ENCODE peak calls at places on chromosome 13, in nine cellular contexts. One of them, this sample, is unnamed. For H3K36me3 and H3K79me2, the result is how much of the 10 kb centered on the place peaks cover.

GRCh38 chr13:108830916-108831315 is 201.5 kb downstream of the MYO16 start:
- DNase-seq in neural progenitor cell: no peak
- DNase-seq in PC-3: peak
- DNase-seq in SK-N-SH: no peak
- DNase-seq in GM23338: no peak
- DNase-seq in GM23248: no peak
- DNase-seq in OCI-LY7: no peak
- DNase-seq in hepatocyte: no peak
- DNase-seq in HCT116: no peak
- DNase-seq in this sample: no peak

GRCh38 chr13:40275636-40276035 is 390.8 kb downstream of the FOXO1 start:
- DNase-seq in neural progenitor cell: no peak
- DNase-seq in PC-3: peak
- DNase-seq in SK-N-SH: no peak
- DNase-seq in GM23338: no peak
- DNase-seq in GM23248: peak
- DNase-seq in OCI-LY7: no peak
- DNase-seq in hepatocyte: no peak
- DNase-seq in HCT116: no peak
- DNase-seq in this sample: no peak

GRCh38 chr13:97352815-97353214 is 81.2 kb upstream of the RAP2A start:
- DNase-seq in neural progenitor cell: no peak
- DNase-seq in PC-3: no peak
- DNase-seq in SK-N-SH: no peak
- DNase-seq in GM23338: no peak
- DNase-seq in GM23248: peak
- DNase-seq in OCI-LY7: no peak
- DNase-seq in hepatocyte: no peak
- DNase-seq in HCT116: no peak
- DNase-seq in this sample: no peak

GRCh38 chr13:93857126-93857525 is 622.4 kb downstream of the DCT start:
- DNase-seq in neural progenitor cell: no peak
- DNase-seq in PC-3: no peak
- DNase-seq in SK-N-SH: no peak
- DNase-seq in GM23338: no peak
- DNase-seq in GM23248: peak
- DNase-seq in OCI-LY7: no peak
- DNase-seq in hepatocyte: no peak
- DNase-seq in HCT116: no peak
- DNase-seq in this sample: no peak

GRCh38 chr13:31765441-31765840 is 26.1 kb downstream of the RXFP2 start:
- DNase-seq in neural progenitor cell: no peak
- DNase-seq in PC-3: no peak
- DNase-seq in SK-N-SH: no peak
- DNase-seq in GM23338: no peak
- DNase-seq in GM23248: peak
- DNase-seq in OCI-LY7: no peak
- DNase-seq in hepatocyte: no peak
- DNase-seq in HCT116: no peak
- DNase-seq in this sample: no peak

GRCh38 chr13:32036131-32036695 is 4.6 kb downstream of the FRY start:
- DNase-seq in neural progenitor cell: no peak
- DNase-seq in PC-3: no peak
- DNase-seq in SK-N-SH: no peak
- DNase-seq in GM23338: no peak
- DNase-seq in GM23248: no peak
- DNase-seq in OCI-LY7: no peak
- DNase-seq in hepatocyte: no peak
- DNase-seq in HCT116: no peak
- DNase-seq in this sample: no peak

GRCh38 chr13:104318121-104318520 is 1251.9 kb upstream of the SLC10A2 start:
- DNase-seq in neural progenitor cell: peak
- DNase-seq in PC-3: peak
- DNase-seq in SK-N-SH: peak
- DNase-seq in GM23338: peak
- DNase-seq in GM23248: no peak
- DNase-seq in OCI-LY7: no peak
- DNase-seq in hepatocyte: peak
- DNase-seq in HCT116: peak
- DNase-seq in this sample: peak

GRCh38 chr13:20492641-20493040 is 33.0 kb downstream of the CRYL1 start:
- DNase-seq in neural progenitor cell: peak
- DNase-seq in PC-3: peak
- DNase-seq in SK-N-SH: no peak
- DNase-seq in GM23338: peak
- DNase-seq in GM23248: peak
- DNase-seq in OCI-LY7: peak
- DNase-seq in hepatocyte: peak
- DNase-seq in HCT116: peak
- DNase-seq in this sample: no peak

GRCh38 chr13:99986751-99987150 is 5.2 kb downstream of the ZIC2 start:
- DNase-seq in neural progenitor cell: peak
- DNase-seq in PC-3: no peak
- DNase-seq in SK-N-SH: no peak
- DNase-seq in GM23338: peak
- DNase-seq in GM23248: no peak
- DNase-seq in OCI-LY7: no peak
- DNase-seq in hepatocyte: no peak
- DNase-seq in HCT116: no peak
- DNase-seq in this sample: no peak

GRCh38 chr13:94858856-94859811 is 146.8 kb upstream of the SOX21 start:
- DNase-seq in neural progenitor cell: peak
- DNase-seq in PC-3: no peak
- DNase-seq in SK-N-SH: no peak
- DNase-seq in GM23338: peak
- DNase-seq in GM23248: no peak
- DNase-seq in OCI-LY7: no peak
- DNase-seq in hepatocyte: peak
- DNase-seq in HCT116: no peak
- DNase-seq in this sample: no peak

GRCh38 chr13:97339019-97339988 is 94.7 kb upstream of the RAP2A start:
- DNase-seq in neural progenitor cell: no peak
- DNase-seq in PC-3: no peak
- DNase-seq in SK-N-SH: no peak
- DNase-seq in GM23338: no peak
- DNase-seq in GM23248: peak
- DNase-seq in OCI-LY7: no peak
- DNase-seq in hepatocyte: peak
- DNase-seq in HCT116: no peak
- DNase-seq in this sample: no peak

GRCh38 chr13:70249332-70250064 is 141.2 kb upstream of the KLHL1 start:
- DNase-seq in neural progenitor cell: peak
- DNase-seq in PC-3: peak
- DNase-seq in SK-N-SH: no peak
- DNase-seq in GM23338: peak
- DNase-seq in GM23248: no peak
- DNase-seq in OCI-LY7: no peak
- DNase-seq in hepatocyte: peak
- DNase-seq in HCT116: peak
- DNase-seq in this sample: no peak

GRCh38 chr13:47845981-47846380 is 155.1 kb downstream of the SUCLA2 start:
- DNase-seq in neural progenitor cell: no peak
- DNase-seq in PC-3: no peak
- DNase-seq in SK-N-SH: no peak
- DNase-seq in GM23338: no peak
- DNase-seq in GM23248: no peak
- DNase-seq in OCI-LY7: no peak
- DNase-seq in hepatocyte: no peak
- DNase-seq in HCT116: no peak
- DNase-seq in this sample: no peak

GRCh38 chr13:28059214-28059613 is 41.2 kb downstream of the FLT3 start:
- DNase-seq in neural progenitor cell: peak
- DNase-seq in PC-3: peak
- DNase-seq in SK-N-SH: peak
- DNase-seq in GM23338: peak
- DNase-seq in GM23248: peak
- DNase-seq in OCI-LY7: peak
- DNase-seq in hepatocyte: peak
- DNase-seq in HCT116: peak
- DNase-seq in this sample: peak

GRCh38 chr13:70255406-70255991 is 147.2 kb upstream of the KLHL1 start:
- DNase-seq in neural progenitor cell: no peak
- DNase-seq in PC-3: no peak
- DNase-seq in SK-N-SH: no peak
- DNase-seq in GM23338: no peak
- DNase-seq in GM23248: no peak
- DNase-seq in OCI-LY7: no peak
- DNase-seq in hepatocyte: no peak
- DNase-seq in HCT116: no peak
- DNase-seq in this sample: no peak

GRCh38 chr13:32116210-32116609 is 84.6 kb downstream of the FRY start:
- DNase-seq in neural progenitor cell: no peak
- DNase-seq in PC-3: no peak
- DNase-seq in SK-N-SH: no peak
- DNase-seq in GM23338: no peak
- DNase-seq in GM23248: no peak
- DNase-seq in OCI-LY7: no peak
- DNase-seq in hepatocyte: no peak
- DNase-seq in HCT116: no peak
- DNase-seq in this sample: no peak

GRCh38 chr13:101098873-101099272 is 317.4 kb downstream of the NALCN start:
- DNase-seq in neural progenitor cell: no peak
- DNase-seq in PC-3: no peak
- DNase-seq in SK-N-SH: no peak
- DNase-seq in GM23338: no peak
- DNase-seq in GM23248: no peak
- DNase-seq in OCI-LY7: no peak
- DNase-seq in hepatocyte: no peak
- DNase-seq in HCT116: no peak
- DNase-seq in this sample: no peak

GRCh38 chr13:96822900-96823299 is 171.4 kb downstream of the OXGR1 start:
- DNase-seq in neural progenitor cell: peak
- DNase-seq in PC-3: peak
- DNase-seq in SK-N-SH: peak
- DNase-seq in GM23338: peak
- DNase-seq in GM23248: peak
- DNase-seq in OCI-LY7: peak
- DNase-seq in hepatocyte: peak
- DNase-seq in HCT116: peak
- DNase-seq in this sample: peak

GRCh38 chr13:23859455-23859854 is 29.7 kb downstream of the MIPEP start:
- DNase-seq in neural progenitor cell: no peak
- DNase-seq in PC-3: peak
- DNase-seq in SK-N-SH: no peak
- DNase-seq in GM23338: no peak
- DNase-seq in GM23248: no peak
- DNase-seq in OCI-LY7: no peak
- DNase-seq in hepatocyte: no peak
- DNase-seq in HCT116: no peak
- DNase-seq in this sample: no peak

GRCh38 chr13:41299316-41300094 is 11.6 kb upstream of the NAA16 start:
- DNase-seq in neural progenitor cell: no peak
- DNase-seq in PC-3: no peak
- DNase-seq in SK-N-SH: no peak
- DNase-seq in GM23338: no peak
- DNase-seq in GM23248: no peak
- DNase-seq in OCI-LY7: no peak
- DNase-seq in hepatocyte: no peak
- DNase-seq in HCT116: no peak
- DNase-seq in this sample: peak

GRCh38 chr13:52459668-52460067 is 4.4 kb downstream of the CKAP2 start:
- DNase-seq in neural progenitor cell: no peak
- DNase-seq in PC-3: peak
- DNase-seq in SK-N-SH: no peak
- DNase-seq in GM23338: no peak
- DNase-seq in GM23248: peak
- DNase-seq in OCI-LY7: no peak
- DNase-seq in hepatocyte: no peak
- DNase-seq in HCT116: no peak
- DNase-seq in this sample: no peak
- H3K36me3 ChIP-seq in neural progenitor cell: under half
- H3K36me3 ChIP-seq in PC-3: under half
- H3K36me3 ChIP-seq in SK-N-SH: under half
- H3K36me3 ChIP-seq in GM23338: under half
- H3K36me3 ChIP-seq in GM23248: under half
- H3K36me3 ChIP-seq in OCI-LY7: half or more
- H3K36me3 ChIP-seq in hepatocyte: under half
- H3K36me3 ChIP-seq in HCT116: half or more
- H3K36me3 ChIP-seq in this sample: under half

DNA sequence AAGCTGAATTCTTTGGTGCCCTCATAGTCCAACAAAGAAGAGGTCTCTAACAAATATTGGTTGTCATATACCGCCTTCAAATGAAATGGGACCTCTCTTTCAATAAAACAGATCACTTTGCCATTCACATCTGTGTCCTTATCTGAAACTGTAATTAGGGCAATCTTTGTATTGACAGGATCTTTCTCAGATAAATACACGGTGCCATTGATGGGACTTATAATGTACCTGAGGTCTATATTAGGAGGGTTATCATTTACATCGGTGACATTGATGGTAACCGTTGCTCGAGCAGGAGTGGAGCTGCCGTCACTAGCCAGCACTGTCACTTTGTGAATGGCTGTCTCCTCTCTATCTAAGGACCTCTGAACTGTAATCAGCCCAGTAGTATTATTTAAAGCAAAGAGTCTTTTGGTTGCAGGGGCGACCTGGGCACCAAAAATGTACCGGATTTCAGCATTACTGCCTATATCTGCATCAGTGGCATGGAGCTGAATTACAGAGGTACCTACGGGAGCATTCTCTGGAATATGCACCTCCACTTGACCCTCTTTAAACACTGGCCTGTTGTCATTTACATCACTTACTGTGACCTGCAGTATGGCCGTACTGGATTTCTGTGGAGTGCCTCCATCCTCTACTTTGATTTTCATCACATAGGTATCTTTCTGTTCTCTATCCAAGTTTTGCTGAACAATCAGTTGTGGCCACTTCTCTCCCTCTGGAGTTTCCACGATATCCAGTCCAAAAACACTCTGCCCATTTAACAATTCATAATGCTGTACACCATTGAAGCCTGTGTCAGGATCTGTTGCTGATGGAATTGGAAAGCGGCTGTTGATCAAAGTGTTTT is 2.8 kb downstream of the PCDH9 start:
- DNase-seq in neural progenitor cell: no peak
- DNase-seq in PC-3: no peak
- DNase-seq in SK-N-SH: no peak
- DNase-seq in GM23338: no peak
- DNase-seq in GM23248: no peak
- DNase-seq in OCI-LY7: no peak
- DNase-seq in hepatocyte: no peak
- DNase-seq in HCT116: no peak
- DNase-seq in this sample: no peak
- H3K79me2 ChIP-seq in neural progenitor cell: under half
- H3K79me2 ChIP-seq in PC-3: under half
- H3K79me2 ChIP-seq in SK-N-SH: under half
- H3K79me2 ChIP-seq in GM23338: under half
- H3K79me2 ChIP-seq in GM23248: under half
- H3K79me2 ChIP-seq in OCI-LY7: half or more
- H3K79me2 ChIP-seq in hepatocyte: under half
- H3K79me2 ChIP-seq in HCT116: under half
- H3K79me2 ChIP-seq in this sample: under half

GRCh38 chr13:114339779-114340534 is 25.7 kb downstream of the CHAMP1 start:
- DNase-seq in neural progenitor cell: no peak
- DNase-seq in PC-3: peak
- DNase-seq in SK-N-SH: peak
- DNase-seq in GM23338: peak
- DNase-seq in GM23248: peak
- DNase-seq in OCI-LY7: peak
- DNase-seq in hepatocyte: no peak
- DNase-seq in HCT116: peak
- DNase-seq in this sample: peak
- TF ChIP-seq EZH2phosphoT487 in neural progenitor cell: no peak
- TF ChIP-seq EZH2phosphoT487 in PC-3: no peak
- TF ChIP-seq EZH2phosphoT487 in SK-N-SH: no peak
- TF ChIP-seq EZH2phosphoT487 in GM23338: no peak
- TF ChIP-seq EZH2phosphoT487 in GM23248: no peak
- TF ChIP-seq EZH2phosphoT487 in OCI-LY7: no peak
- TF ChIP-seq EZH2phosphoT487 in hepatocyte: no peak
- TF ChIP-seq EZH2phosphoT487 in HCT116: no peak
- TF ChIP-seq EZH2phosphoT487 in this sample: no peak

GRCh38 chr13:29529755-29530154 is 65.7 kb downstream of the SLC7A1 start:
- DNase-seq in neural progenitor cell: no peak
- DNase-seq in PC-3: no peak
- DNase-seq in SK-N-SH: no peak
- DNase-seq in GM23338: no peak
- DNase-seq in GM23248: no peak
- DNase-seq in OCI-LY7: no peak
- DNase-seq in hepatocyte: no peak
- DNase-seq in HCT116: no peak
- DNase-seq in this sample: no peak
- H3K36me3 ChIP-seq in neural progenitor cell: under half
- H3K36me3 ChIP-seq in PC-3: under half
- H3K36me3 ChIP-seq in SK-N-SH: half or more
- H3K36me3 ChIP-seq in GM23338: half or more
- H3K36me3 ChIP-seq in GM23248: half or more
- H3K36me3 ChIP-seq in OCI-LY7: half or more
- H3K36me3 ChIP-seq in hepatocyte: under half
- H3K36me3 ChIP-seq in HCT116: under half
- H3K36me3 ChIP-seq in this sample: under half

This sample was measured in MM.1S.